ENCODE peak calls at places on chromosome 3, in seven cellular contexts. One of them, this sample, is unnamed.

GRCh38 chr3:46883252-46884185 is 6.0 kb downstream of the PTH1R start:
- DNase-seq in fibroblast of lung: peak; percentile 27
- DNase-seq in Calu3: no peak
- DNase-seq in HFFc6: no peak
- DNase-seq in GM20000: peak; percentile 68
- DNase-seq in esophagus squamous epithelium: no peak
- DNase-seq in body of pancreas: peak; percentile 29
- DNase-seq in this sample: no peak

GRCh38 chr3:172321035-172321434 is 127.2 kb downstream of the GHSR start:
- DNase-seq in fibroblast of lung: no peak
- DNase-seq in Calu3: no peak
- DNase-seq in HFFc6: no peak
- DNase-seq in GM20000: peak; percentile 18
- DNase-seq in esophagus squamous epithelium: no peak
- DNase-seq in body of pancreas: no peak
- DNase-seq in this sample: no peak

GRCh38 chr3:171404376-171404982 is 55.7 kb downstream of the TNIK start:
- DNase-seq in fibroblast of lung: peak; percentile 48
- DNase-seq in Calu3: peak; percentile 23
- DNase-seq in HFFc6: no peak
- DNase-seq in GM20000: no peak
- DNase-seq in esophagus squamous epithelium: no peak
- DNase-seq in body of pancreas: peak; percentile 48
- DNase-seq in this sample: no peak

GRCh38 chr3:129122697-129123055 is 1.1 kb upstream of the RAB43 start:
- DNase-seq in fibroblast of lung: no peak
- DNase-seq in Calu3: no peak
- DNase-seq in HFFc6: no peak
- DNase-seq in GM20000: peak; percentile 19
- DNase-seq in esophagus squamous epithelium: no peak
- DNase-seq in body of pancreas: peak; percentile 16
- DNase-seq in this sample: no peak

GRCh38 chr3:53845103-53845880 is 927 bp downstream of the CHDH start:
- DNase-seq in fibroblast of lung: peak; percentile 51
- DNase-seq in Calu3: peak; percentile 67
- DNase-seq in HFFc6: no peak
- DNase-seq in GM20000: peak; percentile 75
- DNase-seq in esophagus squamous epithelium: no peak
- DNase-seq in body of pancreas: peak; percentile 79
- DNase-seq in this sample: peak; percentile 34

GRCh38 chr3:71784914-71785593 is at the start of gene PROK2:
- DNase-seq in fibroblast of lung: no peak
- DNase-seq in Calu3: peak; percentile 11
- DNase-seq in HFFc6: no peak
- DNase-seq in GM20000: peak; percentile 36
- DNase-seq in esophagus squamous epithelium: no peak
- DNase-seq in body of pancreas: peak; percentile 15
- DNase-seq in this sample: peak; percentile 3

GRCh38 chr3:46214751-46215352 is 6.7 kb upstream of the CCR1 start:
- DNase-seq in fibroblast of lung: no peak
- DNase-seq in Calu3: peak; percentile 44
- DNase-seq in HFFc6: no peak
- DNase-seq in GM20000: peak; percentile 44
- DNase-seq in esophagus squamous epithelium: no peak
- DNase-seq in body of pancreas: peak; percentile 5
- DNase-seq in this sample: no peak

GRCh38 chr3:151477596-151478375 is 16.9 kb upstream of the IGSF10 start:
- DNase-seq in fibroblast of lung: no peak
- DNase-seq in Calu3: no peak
- DNase-seq in HFFc6: no peak
- DNase-seq in GM20000: no peak
- DNase-seq in esophagus squamous epithelium: no peak
- DNase-seq in body of pancreas: no peak
- DNase-seq in this sample: no peak

GRCh38 chr3:98784042-98784441 is 20.9 kb downstream of the ST3GAL6 start:
- DNase-seq in fibroblast of lung: peak; percentile 43
- DNase-seq in Calu3: no peak
- DNase-seq in HFFc6: no peak
- DNase-seq in GM20000: no peak
- DNase-seq in esophagus squamous epithelium: no peak
- DNase-seq in body of pancreas: peak; percentile 29
- DNase-seq in this sample: no peak

GRCh38 chr3:185200639-185201038 is 47.8 kb upstream of the C3orf70 start:
- DNase-seq in fibroblast of lung: peak; percentile 87
- DNase-seq in Calu3: no peak
- DNase-seq in HFFc6: peak; percentile 82
- DNase-seq in GM20000: no peak
- DNase-seq in esophagus squamous epithelium: no peak
- DNase-seq in body of pancreas: no peak
- DNase-seq in this sample: peak; percentile 87

DNA sequence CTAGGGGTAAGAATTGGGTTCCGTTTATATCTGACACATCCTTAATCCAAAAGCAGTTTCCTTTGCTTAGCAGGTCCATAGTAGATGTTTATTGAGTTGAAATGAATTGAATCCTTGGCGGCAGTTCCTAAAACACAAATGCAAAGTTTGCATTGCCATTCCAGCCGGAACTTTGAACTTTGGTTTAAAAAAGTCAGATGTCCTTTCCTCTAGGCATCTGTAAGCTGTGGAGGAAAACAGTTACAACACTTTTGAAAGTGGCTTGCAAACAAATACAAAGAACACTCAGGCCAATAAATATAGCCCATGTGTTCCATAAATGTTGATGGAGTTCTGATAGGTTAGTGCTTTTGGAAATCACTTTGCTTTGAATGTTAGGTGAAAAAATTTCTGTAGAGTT is 374.7 kb upstream of the RARB start:
- DNase-seq in fibroblast of lung: no peak
- DNase-seq in Calu3: no peak
- DNase-seq in HFFc6: no peak
- DNase-seq in GM20000: no peak
- DNase-seq in esophagus squamous epithelium: no peak
- DNase-seq in body of pancreas: no peak
- DNase-seq in this sample: no peak
- TF ChIP-seq CTCF in fibroblast of lung: no peak
- TF ChIP-seq CTCF in Calu3: no peak
- TF ChIP-seq CTCF in HFFc6: no peak
- TF ChIP-seq CTCF in GM20000: no peak
- TF ChIP-seq CTCF in esophagus squamous epithelium: no peak
- TF ChIP-seq CTCF in body of pancreas: no peak
- TF ChIP-seq CTCF in this sample: no peak

GRCh38 chr3:138362536-138362935 is 14.2 kb downstream of the MRAS start:
- DNase-seq in fibroblast of lung: no peak
- DNase-seq in Calu3: no peak
- DNase-seq in HFFc6: no peak
- DNase-seq in GM20000: no peak
- DNase-seq in esophagus squamous epithelium: no peak
- DNase-seq in body of pancreas: no peak
- DNase-seq in this sample: no peak
- TF ChIP-seq CTCF in fibroblast of lung: no peak
- TF ChIP-seq CTCF in Calu3: no peak
- TF ChIP-seq CTCF in HFFc6: no peak
- TF ChIP-seq CTCF in GM20000: peak; percentile 42
- TF ChIP-seq CTCF in esophagus squamous epithelium: no peak
- TF ChIP-seq CTCF in body of pancreas: no peak
- TF ChIP-seq CTCF in this sample: no peak

GRCh38 chr3:40162616-40163015 is 146.9 kb upstream of the EIF1B start:
- DNase-seq in fibroblast of lung: no peak
- DNase-seq in Calu3: no peak
- DNase-seq in HFFc6: no peak
- DNase-seq in GM20000: no peak
- DNase-seq in esophagus squamous epithelium: no peak
- DNase-seq in body of pancreas: no peak
- DNase-seq in this sample: no peak

DNA sequence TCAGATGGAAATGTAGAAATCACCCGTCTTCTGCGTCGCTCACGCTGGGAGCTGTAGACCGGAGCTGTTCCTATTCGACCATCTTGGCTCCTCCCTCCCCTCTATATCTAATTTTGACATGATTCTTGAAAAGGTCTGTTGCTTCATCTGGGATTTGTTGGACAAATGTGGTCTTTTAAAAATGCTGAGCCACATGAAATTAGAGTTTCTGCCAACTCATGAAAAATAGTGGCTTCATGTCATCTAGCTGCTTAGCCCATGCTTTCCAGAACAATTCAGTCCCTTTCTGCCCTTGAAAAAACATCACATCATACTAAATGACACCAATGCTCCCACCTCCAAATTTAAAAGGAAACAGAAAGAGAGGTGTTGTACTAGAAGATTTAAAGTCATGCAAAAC is 148.6 kb upstream of the EIF1B start:
- DNase-seq in fibroblast of lung: no peak
- DNase-seq in Calu3: no peak
- DNase-seq in HFFc6: no peak
- DNase-seq in GM20000: no peak
- DNase-seq in esophagus squamous epithelium: no peak
- DNase-seq in body of pancreas: no peak
- DNase-seq in this sample: no peak
- TF ChIP-seq CTCF in fibroblast of lung: no peak
- TF ChIP-seq CTCF in Calu3: no peak
- TF ChIP-seq CTCF in HFFc6: no peak
- TF ChIP-seq CTCF in GM20000: no peak
- TF ChIP-seq CTCF in esophagus squamous epithelium: no peak
- TF ChIP-seq CTCF in body of pancreas: no peak
- TF ChIP-seq CTCF in this sample: no peak

GRCh38 chr3:153146191-153147053 is 15.6 kb upstream of the RAP2B start:
- DNase-seq in fibroblast of lung: no peak
- DNase-seq in Calu3: no peak
- DNase-seq in HFFc6: no peak
- DNase-seq in GM20000: no peak
- DNase-seq in esophagus squamous epithelium: no peak
- DNase-seq in body of pancreas: no peak
- DNase-seq in this sample: no peak
- TF ChIP-seq CTCF in fibroblast of lung: no peak
- TF ChIP-seq CTCF in Calu3: no peak
- TF ChIP-seq CTCF in HFFc6: no peak
- TF ChIP-seq CTCF in GM20000: no peak
- TF ChIP-seq CTCF in esophagus squamous epithelium: no peak
- TF ChIP-seq CTCF in body of pancreas: no peak
- TF ChIP-seq CTCF in this sample: no peak

GRCh38 chr3:114333923-114334240 is 40.1 kb downstream of the TIGIT start:
- DNase-seq in fibroblast of lung: no peak
- DNase-seq in Calu3: no peak
- DNase-seq in HFFc6: no peak
- DNase-seq in GM20000: no peak
- DNase-seq in esophagus squamous epithelium: no peak
- DNase-seq in body of pancreas: no peak
- DNase-seq in this sample: no peak

GRCh38 chr3:114333180-114333922 is 39.5 kb downstream of the TIGIT start:
- DNase-seq in fibroblast of lung: no peak
- DNase-seq in Calu3: no peak
- DNase-seq in HFFc6: no peak
- DNase-seq in GM20000: no peak
- DNase-seq in esophagus squamous epithelium: no peak
- DNase-seq in body of pancreas: no peak
- DNase-seq in this sample: no peak

GRCh38 chr3:114338651-114339357 is 45.0 kb downstream of the TIGIT start:
- DNase-seq in fibroblast of lung: no peak
- DNase-seq in Calu3: no peak
- DNase-seq in HFFc6: no peak
- DNase-seq in GM20000: no peak
- DNase-seq in esophagus squamous epithelium: no peak
- DNase-seq in body of pancreas: no peak
- DNase-seq in this sample: no peak

GRCh38 chr3:114336857-114337256 is 43.0 kb downstream of the TIGIT start:
- DNase-seq in fibroblast of lung: no peak
- DNase-seq in Calu3: no peak
- DNase-seq in HFFc6: no peak
- DNase-seq in GM20000: no peak
- DNase-seq in esophagus squamous epithelium: no peak
- DNase-seq in body of pancreas: no peak
- DNase-seq in this sample: no peak

DNA sequence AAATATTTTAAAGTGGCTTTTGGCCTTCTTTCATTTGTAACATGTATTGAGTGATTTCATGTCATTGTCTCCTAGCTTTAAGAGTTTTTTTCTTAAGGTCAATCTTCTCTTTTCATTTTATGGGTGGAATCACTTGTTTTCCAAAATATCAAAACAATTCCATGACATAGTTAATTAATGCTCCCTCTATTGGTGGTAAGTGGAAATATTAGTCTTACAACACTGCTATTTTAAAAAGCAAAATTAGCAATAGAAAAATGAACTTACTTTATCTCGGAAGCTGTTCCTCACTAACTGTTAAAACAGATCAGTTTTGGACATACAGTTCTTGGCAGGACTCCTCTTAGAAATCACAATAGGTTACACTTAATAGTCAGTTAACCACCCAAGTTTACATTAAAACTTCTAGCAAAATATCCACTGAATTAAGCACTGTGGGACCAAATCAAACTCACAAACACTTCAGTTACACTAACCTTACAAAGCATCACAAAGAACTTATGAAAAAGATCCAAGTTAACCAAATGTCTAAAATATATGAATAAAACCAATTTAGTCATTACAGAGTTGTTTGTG is 42.4 kb downstream of the TIGIT start:
- DNase-seq in fibroblast of lung: peak; percentile 11
- DNase-seq in Calu3: no peak
- DNase-seq in HFFc6: no peak
- DNase-seq in GM20000: no peak
- DNase-seq in esophagus squamous epithelium: no peak
- DNase-seq in body of pancreas: no peak
- DNase-seq in this sample: no peak
- TF ChIP-seq CTCF in fibroblast of lung: peak; percentile 5
- TF ChIP-seq CTCF in Calu3: peak; percentile 39
- TF ChIP-seq CTCF in HFFc6: peak; percentile 81
- TF ChIP-seq CTCF in GM20000: no peak
- TF ChIP-seq CTCF in esophagus squamous epithelium: no peak
- TF ChIP-seq CTCF in body of pancreas: peak; percentile 39
- TF ChIP-seq CTCF in this sample: peak; percentile 56

GRCh38 chr3:29764603-29765254 is 483.9 kb downstream of the RBMS3 start:
- DNase-seq in fibroblast of lung: peak; percentile 79
- DNase-seq in Calu3: peak; percentile 23
- DNase-seq in HFFc6: peak; percentile 84
- DNase-seq in GM20000: no peak
- DNase-seq in esophagus squamous epithelium: no peak
- DNase-seq in body of pancreas: peak; percentile 14
- DNase-seq in this sample: peak; percentile 26
- TF ChIP-seq CTCF in fibroblast of lung: peak; percentile 55
- TF ChIP-seq CTCF in Calu3: no peak
- TF ChIP-seq CTCF in HFFc6: peak; percentile 84
- TF ChIP-seq CTCF in GM20000: no peak
- TF ChIP-seq CTCF in esophagus squamous epithelium: no peak
- TF ChIP-seq CTCF in body of pancreas: peak; percentile 69
- TF ChIP-seq CTCF in this sample: peak; percentile 93